ENCODE peak calls at places on chromosomes 3 and 15, in six cellular contexts. P is NB4; U is A549; S is fibroblast of pulmonary artery; M is uterus; Z is CD8-positive, alpha-beta T cell. W is an unnamed sample.

GRCh38 chr15:43209059-43209824 is 11.6 kb downstream of the EPB42 start:
- DNase-seq in P (peak), U (peak), M (no peak), Z (no peak), S (peak), W (no peak)

GRCh38 chr3:57158813-57159678 is 6.1 kb downstream of the IL17RD start:
- DNase-seq in P (peak), Z (no peak), U (no peak), M (no peak), S (no peak), W (no peak)

GRCh38 chr3:129636082-129636481 is 29.6 kb upstream of the PLXND1 start:
- DNase-seq in M (no peak), S (no peak), P (no peak), Z (no peak), U (no peak), W (no peak)

GRCh38 chr3:48247401-48247807 is 6.5 kb downstream of the ZNF589 start:
- DNase-seq in P (peak), Z (no peak), S (peak), M (no peak), U (no peak), W (no peak)

GRCh38 chr3:151816091-151816604 is 2.2 kb downstream of the AADAC start:
- DNase-seq in P (no peak), S (peak), U (peak), Z (no peak), M (peak), W (no peak)

GRCh38 chr3:150238043-150238802 is 169.9 kb upstream of the TSC22D2 start:
- DNase-seq in S (no peak), M (no peak), U (no peak), P (no peak), Z (no peak), W (no peak)

GRCh38 chr3:183438749-183439148 is 10.3 kb upstream of the MCF2L2 start:
- DNase-seq in P (no peak), M (no peak), Z (no peak), S (no peak), U (no peak), W (peak)

GRCh38 chr15:73908030-73908821 is 18.0 kb upstream of the LOXL1 start:
- DNase-seq in Z (peak), S (peak), M (peak), P (peak), U (peak), W (peak)

GRCh38 chr3:120625199-120625598 is 29.1 kb downstream of the NDUFB4 start:
- DNase-seq in P (no peak), U (no peak), S (no peak), Z (no peak), M (no peak), W (no peak)

GRCh38 chr15:90405208-90405607 is 17.2 kb downstream of the IQGAP1 start:
- DNase-seq in U (no peak), P (no peak), M (no peak), Z (no peak), S (no peak), W (no peak)

GRCh38 chr3:70816346-70816745 is 503.9 kb upstream of the MDFIC2 start:
- DNase-seq in S (no peak), P (no peak), M (no peak), U (no peak), Z (no peak), W (no peak)

GRCh38 chr3:141368925-141369794 is 856 bp downstream of the ZBTB38 start:
- DNase-seq in Z (no peak), M (no peak), P (no peak), S (peak), U (no peak), W (no peak)

GRCh38 chr3:57530071-57530608 is 14.0 kb downstream of the DNAH12 start:
- DNase-seq in U (no peak), S (peak), M (no peak), Z (no peak), P (no peak), W (no peak)

GRCh38 chr3:86967062-86967461 is 23.9 kb downstream of the VGLL3 start:
- DNase-seq in S (no peak), P (no peak), Z (no peak), U (no peak), M (no peak), W (no peak)

GRCh38 chr3:175743733-175744400 is 884.7 kb downstream of the NAALADL2 start:
- DNase-seq in U (peak), P (no peak), Z (no peak), M (no peak), S (peak), W (no peak)

GRCh38 chr3:122553171-122553570 is 10.9 kb downstream of the PARP9 start:
- DNase-seq in U (no peak), Z (no peak), P (no peak), M (no peak), S (no peak), W (no peak)

GRCh38 chr3:150106752-150107428 is 136.2 kb upstream of the PFN2 start:
- DNase-seq in S (peak), U (peak), P (peak), Z (no peak), M (no peak), W (no peak)

GRCh38 chr3:167978071-167978470 is 117.7 kb downstream of the GOLIM4 start:
- DNase-seq in S (no peak), M (no peak), P (no peak), Z (no peak), U (no peak), W (no peak)

GRCh38 chr3:67635257-67635656 is 19.2 kb downstream of the SUCLG2 start:
- DNase-seq in U (peak), S (peak), P (no peak), M (no peak), Z (no peak), W (no peak)

GRCh38 chr3:196163687-196164493 is 47.3 kb downstream of the ZDHHC19 start:
- DNase-seq in S (no peak), Z (no peak), U (no peak), M (no peak), P (peak), W (no peak)

GRCh38 chr15:41079717-41080116 is 36.4 kb downstream of the INO80 start:
- DNase-seq in U (no peak), S (no peak), Z (no peak), M (no peak), P (no peak), W (no peak)

GRCh38 chr3:50436063-50436674 is 67.3 kb downstream of the CACNA2D2 start:
- DNase-seq in U (peak), P (peak), Z (peak), S (peak), M (peak), W (peak)

GRCh38 chr3:105661461-105661860 is 207.4 kb downstream of the CBLB start:
- DNase-seq in U (no peak), P (no peak), Z (no peak), S (no peak), M (no peak), W (no peak)

GRCh38 chr15:46591462-46591861 is 956.6 kb downstream of the SQOR start:
- DNase-seq in Z (no peak), S (no peak), U (no peak), M (no peak), P (no peak), W (no peak)

GRCh38 chr3:134260984-134261383 is 10.3 kb upstream of the RYK start:
- DNase-seq in S (no peak), M (no peak), P (no peak), Z (no peak), U (no peak), W (no peak)

GRCh38 chr3:127458698-127459097 is 131.8 kb downstream of the TPRA1 start:
- DNase-seq in S (peak), Z (no peak), P (peak), M (no peak), U (no peak), W (no peak)

GRCh38 chr15:85000189-85000864 is 18.7 kb downstream of the PDE8A start:
- DNase-seq in S (peak), U (no peak), Z (no peak), M (no peak), P (no peak), W (no peak)

GRCh38 chr15:82666606-82667005 is 19.4 kb upstream of the CPEB1 start:
- DNase-seq in U (no peak), M (no peak), S (no peak), P (no peak), Z (no peak), W (no peak)

GRCh38 chr15:38050529-38050928 is 116.1 kb downstream of the TMCO5A start:
- DNase-seq in M (no peak), P (peak), S (peak), U (no peak), Z (no peak), W (no peak)

GRCh38 chr3:58627580-58627894 is 39.0 kb downstream of the FAM3D start:
- DNase-seq in S (peak), U (no peak), Z (no peak), M (no peak), P (no peak), W (no peak)

GRCh38 chr3:42495393-42495792 is 7.0 kb upstream of the VIPR1 start:
- DNase-seq in S (no peak), Z (no peak), M (no peak), U (no peak), P (no peak), W (peak)

GRCh38 chr15:63135281-63135680 is 13.6 kb downstream of the LACTB start:
- DNase-seq in U (no peak), Z (no peak), M (no peak), S (peak), P (no peak), W (no peak)

GRCh38 chr3:74375653-74376052 is 238.8 kb downstream of the CNTN3 start:
- DNase-seq in S (no peak), P (no peak), M (no peak), Z (no peak), U (no peak), W (no peak)

GRCh38 chr3:106862067-106862466 is 515.2 kb upstream of the CCDC54 start:
- DNase-seq in U (no peak), Z (no peak), P (no peak), M (no peak), S (peak), W (no peak)

GRCh38 chr15:74872702-74873035 is 496 bp downstream of the SCAMP2 start:
- DNase-seq in P (no peak), U (no peak), S (no peak), M (no peak), Z (no peak), W (no peak)

GRCh38 chr3:192835818-192836468 is 81.7 kb downstream of the MB21D2 start:
- DNase-seq in U (no peak), S (peak), Z (no peak), P (peak), M (peak), W (no peak)

GRCh38 chr3:155744626-155745324 is at the start of gene PLCH1:
- DNase-seq in Z (no peak), U (peak), P (peak), S (peak), M (peak), W (peak)

GRCh38 chr3:24129549-24129948 is 184.5 kb downstream of the NR1D2 start:
- DNase-seq in P (no peak), Z (no peak), S (no peak), U (no peak), M (no peak), W (no peak)

GRCh38 chr3:172289583-172289982 is 158.7 kb downstream of the GHSR start:
- DNase-seq in P (no peak), M (peak), Z (no peak), S (no peak), U (no peak), W (no peak)
- TF ChIP-seq CTCF in P (no peak), M (peak), Z (no peak), S (peak), U (no peak), W (peak)

GRCh38 chr3:10474847-10475246 is 30.5 kb downstream of the ATP2B2 start:
- DNase-seq in P (peak), M (no peak), S (no peak), Z (no peak), U (no peak), W (no peak)
- H3K4me3 ChIP-seq in P (no peak), M (no peak), S (no peak), Z (no peak), U (no peak), W (no peak)

GRCh38 chr3:13200951-13201350 is 127.7 kb upstream of the IQSEC1 start:
- DNase-seq in U (no peak), Z (no peak), S (no peak), M (no peak), P (peak), W (no peak)
- TF ChIP-seq CTCF in U (no peak), Z (no peak), S (no peak), M (no peak), P (peak), W (no peak)

GRCh38 chr15:34755419-34755773 is 598 bp upstream of the GJD2 start:
- DNase-seq in Z (no peak), M (no peak), U (no peak), S (no peak), P (no peak), W (no peak)

GRCh38 chr15:34757262-34757661 is 2.5 kb upstream of the GJD2 start:
- DNase-seq in P (no peak), Z (no peak), S (no peak), U (no peak), M (no peak), W (no peak)

GRCh38 chr15:34754674-34755418 is at the start of gene GJD2:
- DNase-seq in S (no peak), P (no peak), M (no peak), U (no peak), Z (no peak), W (no peak)

GRCh38 chr15:34754171-34754580 is 622 bp downstream of the GJD2 start:
- DNase-seq in M (no peak), Z (no peak), U (no peak), S (no peak), P (no peak), W (no peak)

GRCh38 chr15:34753236-34753894 is 1.4 kb downstream of the GJD2 start:
- DNase-seq in S (peak), U (no peak), Z (no peak), M (no peak), P (peak), W (no peak)
- H3K4me3 ChIP-seq in S (no peak), U (no peak), Z (no peak), M (no peak), P (no peak), W (no peak)

GRCh38 chr3:114370537-114371174 is 76.8 kb downstream of the TIGIT start:
- DNase-seq in P (no peak), M (no peak), S (no peak), Z (no peak), U (no peak), W (no peak)
- TF ChIP-seq CTCF in P (peak), M (no peak), S (peak), Z (no peak), U (no peak), W (no peak)

DNA sequence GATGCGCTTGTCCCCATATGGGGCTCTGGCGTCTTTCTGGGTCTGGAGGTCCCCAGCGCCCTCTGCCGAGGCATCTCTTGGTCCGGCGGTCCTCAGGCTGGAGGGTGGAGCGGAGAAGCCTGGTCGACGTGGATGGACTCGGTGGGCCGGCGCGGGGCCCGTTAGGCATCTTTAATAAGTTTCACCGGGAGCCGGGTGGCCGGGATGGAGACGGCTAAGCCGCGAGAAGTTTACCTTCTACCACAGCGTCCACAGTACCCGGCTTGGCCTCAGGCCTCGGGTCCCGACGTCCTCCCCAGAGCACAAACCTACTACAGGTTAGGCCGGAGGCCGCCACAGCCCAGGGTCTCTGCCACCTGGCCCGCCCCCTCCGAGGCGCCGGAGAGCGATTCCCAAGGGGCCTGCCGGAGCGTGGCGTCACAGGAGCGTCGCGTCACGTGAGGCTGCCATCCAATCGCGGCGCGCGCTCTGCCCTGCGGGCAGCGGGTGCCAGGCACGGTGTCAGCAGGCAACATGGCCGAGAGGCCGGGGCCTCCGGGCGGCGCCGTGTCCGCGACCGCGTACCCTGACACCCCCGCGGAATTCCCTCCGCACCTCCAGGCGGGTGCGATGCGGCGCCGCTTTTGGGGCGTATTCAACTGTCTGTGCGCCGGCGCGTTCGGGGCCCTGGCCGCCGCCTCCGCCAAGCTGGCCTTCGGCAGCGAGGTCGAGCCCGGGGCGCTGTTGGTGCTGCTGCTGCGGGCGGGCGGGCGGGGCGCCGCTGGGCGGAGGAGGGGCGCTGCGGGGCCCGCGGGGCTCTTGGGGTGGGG is at the start of gene TMEM42:
- DNase-seq in P (peak), S (peak), M (peak), Z (peak), U (peak), W (peak)
- H3K4me3 ChIP-seq in P (peak), S (peak), M (peak), Z (peak), U (peak), W (peak)